ENCODE peak calls at places on chromosome 1, in nine cellular contexts. K, B, R, U, J, P, C, Z and M are unnamed samples.

GRCh38 chr1:27883536-27884181 is 11.3 kb downstream of the THEMIS2 start:
- ATAC-seq in J (no peak), B (peak), U (no peak), R (no peak), Z (no peak), C (no peak), K (no peak), P (no peak), M (no peak)

GRCh38 chr1:201149400-201149799 is 4.9 kb downstream of the TMEM9 start:
- ATAC-seq in P (peak), U (no peak), J (no peak), R (peak), K (no peak), Z (no peak), C (no peak), B (no peak), M (no peak)

GRCh38 chr1:108848802-108849201 is 8.1 kb downstream of the AKNAD1 start:
- ATAC-seq in R (no peak), K (no peak), B (no peak), Z (no peak), J (no peak), C (no peak), P (no peak), U (no peak), M (no peak)

GRCh38 chr1:16072616-16073484 is 601 bp downstream of the FAM131C start:
- ATAC-seq in B (peak), C (no peak), U (no peak), R (peak), Z (peak), J (no peak), P (peak), K (peak), M (peak)

GRCh38 chr1:200279810-200280411 is 129.9 kb downstream of the ZNF281 start:
- ATAC-seq in J (peak), U (no peak), R (peak), P (peak), Z (peak), K (no peak), C (no peak), B (no peak), M (no peak)

GRCh38 chr1:89519779-89520358 is 4.8 kb upstream of the LRRC8B start:
- ATAC-seq in K (peak), R (peak), U (no peak), B (peak), C (no peak), J (no peak), P (peak), Z (no peak), M (peak)

GRCh38 chr1:35559317-35559944 is 1.8 kb downstream of the NCDN start:
- ATAC-seq in P (no peak), J (no peak), B (no peak), U (no peak), Z (no peak), R (no peak), K (peak), C (no peak), M (no peak)

GRCh38 chr1:162855461-162856150 is 5.4 kb downstream of the CCDC190 start:
- ATAC-seq in J (no peak), K (no peak), B (no peak), U (no peak), C (no peak), P (no peak), Z (no peak), R (peak), M (no peak)

GRCh38 chr1:219988387-219988786 is 57.9 kb downstream of the EPRS1 start:
- ATAC-seq in Z (no peak), J (no peak), K (no peak), R (no peak), U (no peak), P (no peak), C (no peak), B (no peak), M (no peak)